ENCODE peak calls at places on chromosome 10, in five cellular contexts. R is AG09309, G is chondrocyte, J is dorsolateral prefrontal cortex, P is neural crest cell. Z is an unnamed sample.
A peak's percentile ranks its signal among the peaks of the same experiment; 100 is the strongest.

GRCh38 chr10:126349096-126349495 is 39.2 kb downstream of the ADAM12 start:
- DNase-seq in G (no peak), J (peak; percentile 10), R (no peak), P (no peak), Z (no peak)

GRCh38 chr10:11874568-11875182 is 51.5 kb downstream of the PROSER2 start:
- DNase-seq in R (no peak), G (peak; percentile 68), J (no peak), P (peak; percentile 73), Z (peak; percentile 94)

GRCh38 chr10:15369642-15370211 is 1.4 kb downstream of the FAM171A1 start:
- DNase-seq in G (no peak), P (peak; percentile 14), R (no peak), J (peak; percentile 27), Z (peak; percentile 39)

GRCh38 chr10:99667108-99667751 is 7.9 kb downstream of the ENTPD7 start:
- DNase-seq in P (no peak), J (no peak), R (no peak), G (no peak), Z (no peak)

GRCh38 chr10:60434418-60435046 is 44.9 kb upstream of the ANK3 start:
- DNase-seq in G (no peak), P (peak; percentile 35), R (no peak), J (no peak), Z (no peak)

GRCh38 chr10:96512524-96512991 is 1.2 kb downstream of the TLL2 start:
- DNase-seq in R (no peak), J (peak; percentile 9), P (peak; percentile 8), G (no peak), Z (peak; percentile 54)

GRCh38 chr10:68208424-68209042 is 23.4 kb downstream of the ATOH7 start:
- DNase-seq in G (no peak), R (peak; percentile 52), J (peak; percentile 32), P (peak; percentile 51), Z (no peak)

GRCh38 chr10:121159670-121160069 is 308.5 kb downstream of the WDR11 start:
- DNase-seq in R (no peak), P (no peak), J (no peak), G (no peak), Z (no peak)

GRCh38 chr10:80144302-80145131 is 12.0 kb downstream of the PLAC9 start:
- DNase-seq in P (no peak), J (peak; percentile 21), R (no peak), G (peak; percentile 84), Z (no peak)

GRCh38 chr10:10564081-10564480 is 453.6 kb upstream of the CELF2 start:
- DNase-seq in P (no peak), G (no peak), J (no peak), R (no peak), Z (no peak)

GRCh38 chr10:123488436-123488835 is 177.7 kb upstream of the GPR26 start:
- DNase-seq in G (no peak), P (no peak), J (no peak), R (no peak), Z (no peak)

GRCh38 chr10:103278862-103279298 is 1.9 kb downstream of the INA start:
- DNase-seq in G (no peak), P (peak; percentile 75), R (no peak), J (peak; percentile 10), Z (peak; percentile 42)

GRCh38 chr10:103493362-103493871 is at the start of gene NEURL1:
- DNase-seq in P (peak; percentile 27), J (peak; percentile 60), R (no peak), G (peak; percentile 72), Z (no peak)

GRCh38 chr10:70652761-70653657 is 19.3 kb upstream of the ADAMTS14 start:
- DNase-seq in G (no peak), P (no peak), R (peak; percentile 95), J (no peak), Z (no peak)

GRCh38 chr10:99540673-99541531 is 8.2 kb downstream of the NKX2-3 start:
- DNase-seq in P (no peak), G (no peak), J (no peak), R (no peak), Z (no peak)

GRCh38 chr10:45483002-45483401 is 109.0 kb downstream of the ALOX5 start:
- DNase-seq in G (no peak), P (no peak), R (no peak), J (no peak), Z (no peak)

GRCh38 chr10:120495226-120495625 is 38.2 kb downstream of the PLPP4 start:
- DNase-seq in P (no peak), J (no peak), G (no peak), R (no peak), Z (no peak)

GRCh38 chr10:110279062-110279986 is 25.4 kb downstream of the SMNDC1 start:
- DNase-seq in G (no peak), P (peak; percentile 17), R (peak; percentile 14), J (peak; percentile 50), Z (no peak)

GRCh38 chr10:94607111-94607510 is 61.5 kb downstream of the HELLS start:
- DNase-seq in G (no peak), R (no peak), J (no peak), P (no peak), Z (no peak)

GRCh38 chr10:96370575-96371157 is 11.9 kb upstream of the OPALIN start:
- DNase-seq in J (no peak), G (no peak), P (peak; percentile 67), R (no peak), Z (peak; percentile 63)

GRCh38 chr10:54372164-54372563 is 428.9 kb downstream of the PCDH15 start:
- DNase-seq in G (no peak), R (no peak), P (no peak), J (no peak), Z (no peak)

GRCh38 chr10:125521721-125522680 is 161.0 kb downstream of the TEX36 start:
- DNase-seq in R (no peak), J (no peak), P (peak; percentile 36), G (no peak), Z (no peak)

GRCh38 chr10:14302035-14302434 is 28.7 kb downstream of the FRMD4A start:
- DNase-seq in G (no peak), R (peak; percentile 5), P (no peak), J (no peak), Z (no peak)

GRCh38 chr10:8581521-8582225 is 527.2 kb downstream of the GATA3 start:
- DNase-seq in G (no peak), R (no peak), J (no peak), P (no peak), Z (no peak)

GRCh38 chr10:113176652-113177155 is 226.7 kb downstream of the TCF7L2 start:
- DNase-seq in G (no peak), R (no peak), P (no peak), J (no peak), Z (no peak)

GRCh38 chr10:17516376-17516775 is 62.0 kb upstream of the ST8SIA6 start:
- DNase-seq in G (no peak), P (no peak), J (no peak), R (no peak), Z (no peak)

GRCh38 chr10:70430489-70431445 is 10.7 kb downstream of the NODAL start:
- DNase-seq in G (no peak), P (no peak), R (peak; percentile 27), J (no peak), Z (no peak)

GRCh38 chr10:21989453-21990154 is 13.9 kb downstream of the DNAJC1 start:
- DNase-seq in J (peak; percentile 36), P (peak; percentile 6), G (no peak), R (peak; percentile 45), Z (no peak)
- TF ChIP-seq CTCF in J (peak; percentile 50), P (peak; percentile 68), G (peak; percentile 78), R (peak; percentile 45), Z (no peak)

GRCh38 chr10:78849115-78849514 is 219.7 kb upstream of the ZMIZ1 start:
- DNase-seq in J (no peak), P (no peak), R (no peak), G (no peak), Z (no peak)
- TF ChIP-seq CTCF in J (no peak), P (no peak), R (no peak), G (no peak), Z (no peak)

GRCh38 chr10:84098667-84099066 is 40.6 kb upstream of the GHITM start:
- DNase-seq in P (no peak), J (no peak), G (no peak), R (no peak), Z (no peak)

GRCh38 chr10:84095821-84096497 is 43.4 kb upstream of the GHITM start:
- DNase-seq in J (no peak), G (no peak), P (no peak), R (no peak), Z (no peak)

DNA sequence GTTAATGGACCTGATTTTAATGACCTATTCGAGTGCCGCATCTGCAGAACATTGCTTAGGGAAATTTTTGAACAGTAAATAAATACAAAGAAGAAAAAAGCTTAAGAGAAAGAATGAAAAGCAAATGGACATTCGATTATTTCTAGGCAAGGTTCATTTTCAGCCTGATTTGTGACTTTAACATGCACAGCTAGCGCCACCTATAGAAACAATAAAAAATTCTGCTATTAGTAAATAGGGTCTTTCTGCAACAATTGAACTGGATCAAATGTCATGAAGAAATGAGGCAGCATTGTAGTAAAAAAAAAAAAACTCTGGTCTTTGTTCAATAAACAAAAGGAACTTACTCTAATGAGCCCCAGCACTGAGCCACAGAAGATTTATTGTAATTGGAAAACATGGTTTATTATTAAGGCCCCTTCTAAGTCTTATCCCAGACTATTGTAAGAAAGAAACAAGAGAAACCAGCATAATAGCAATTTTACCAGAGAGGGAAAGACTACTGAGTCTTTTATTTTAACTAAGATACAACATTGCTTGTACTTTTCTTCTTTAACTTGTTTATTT is 41.4 kb upstream of the GHITM start:
- DNase-seq in G (no peak), J (no peak), P (no peak), R (no peak), Z (no peak)
- TF ChIP-seq CTCF in G (peak; percentile 86), J (peak; percentile 43), P (peak; percentile 76), R (peak; percentile 54), Z (peak; percentile 34)

GRCh38 chr10:114304566-114305421 is 65.7 kb downstream of the VWA2 start:
- DNase-seq in J (peak; percentile 32), P (peak; percentile 53), G (peak; percentile 87), R (no peak), Z (no peak)
- TF ChIP-seq CTCF in J (no peak), P (peak; percentile 62), G (peak; percentile 29), R (peak; percentile 70), Z (no peak)

GRCh38 chr10:87974769-87975168 is 111.3 kb downstream of the PTEN start:
- DNase-seq in R (no peak), P (no peak), G (no peak), J (no peak), Z (no peak)

GRCh38 chr10:87974130-87974529 is 110.7 kb downstream of the PTEN start:
- DNase-seq in R (no peak), G (no peak), P (no peak), J (no peak), Z (no peak)

GRCh38 chr10:87973635-87974034 is 110.2 kb downstream of the PTEN start:
- DNase-seq in R (no peak), J (no peak), P (no peak), G (no peak), Z (no peak)

GRCh38 chr10:87978166-87978565 is 114.7 kb downstream of the PTEN start:
- DNase-seq in G (no peak), R (no peak), J (no peak), P (no peak), Z (no peak)

DNA sequence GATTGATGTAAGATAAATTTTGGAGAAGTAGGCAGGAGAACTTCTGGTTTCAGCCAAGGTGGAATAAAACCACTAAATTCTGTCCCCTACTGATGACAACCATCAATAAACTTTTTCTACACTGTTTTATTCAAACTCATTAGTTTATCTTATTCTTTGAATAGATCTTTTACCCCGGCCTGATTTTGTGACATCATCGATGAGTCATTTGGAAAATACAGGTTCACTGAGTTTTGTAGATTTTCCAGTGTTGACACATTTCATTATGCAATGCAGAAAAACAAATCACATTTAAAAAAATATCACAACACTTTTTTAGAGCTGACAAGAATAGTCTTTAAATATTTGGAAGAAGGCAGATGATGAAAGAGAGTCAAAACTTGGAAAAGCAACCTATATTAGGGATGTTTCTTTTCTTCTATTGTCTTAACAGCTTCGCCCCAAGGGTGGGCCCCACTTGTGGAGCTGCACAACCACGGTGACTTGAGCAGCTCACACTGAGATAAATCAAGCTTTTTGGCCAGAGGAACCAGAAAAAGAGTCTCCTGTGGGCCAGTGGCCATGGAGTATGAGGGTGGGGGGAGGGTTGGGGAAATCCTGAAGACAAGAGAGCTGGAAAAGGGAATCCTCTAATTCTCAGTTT is 112.8 kb downstream of the PTEN start:
- DNase-seq in G (no peak), R (no peak), P (no peak), J (no peak), Z (no peak)
- TF ChIP-seq CTCF in G (no peak), R (no peak), P (no peak), J (no peak), Z (no peak)

Z was measured in mesothelial cell of epicardium.